ENCODE peak calls at places on chromosomes 5 and 9, in four cellular contexts. S is C1 segment of cervical spinal cord; U is aorta; K is activated CD4-positive, CD25-positive, alpha-beta regulatory T cell. Q is an unnamed sample.
A peak's percentile ranks its signal among the peaks of the same experiment; 100 is the strongest.

GRCh38 chr5:173581408-173582197 is 34.8 kb downstream of the BOD1 start:
- DNase-seq in U (peak; percentile 57), K (no peak), S (no peak), Q (peak; percentile 5)

GRCh38 chr9:124045076-124045829 is 33.7 kb downstream of the LHX2 start:
- DNase-seq in S (no peak), K (no peak), U (no peak), Q (no peak)

GRCh38 chr9:129469988-129470316 is 150.9 kb downstream of the C9orf50 start:
- DNase-seq in K (no peak), S (no peak), U (no peak), Q (no peak)

GRCh38 chr9:81844131-81844567 is 84.1 kb upstream of the SPATA31D4 start:
- DNase-seq in S (no peak), K (no peak), U (no peak), Q (no peak)

GRCh38 chr9:107749787-107750444 is 260.3 kb upstream of the KLF4 start:
- DNase-seq in U (peak; percentile 95), S (peak; percentile 84), K (no peak), Q (peak; percentile 79)

GRCh38 chr5:93723005-93723404 is 18.4 kb downstream of the POU5F2 start:
- DNase-seq in U (no peak), S (no peak), K (no peak), Q (no peak)

GRCh38 chr5:174903333-174903732 is 179.0 kb downstream of the MSX2 start:
- DNase-seq in U (no peak), K (no peak), S (no peak), Q (no peak)

GRCh38 chr5:175746851-175747250 is 89.0 kb downstream of the HRH2 start:
- DNase-seq in S (no peak), K (no peak), U (peak; percentile 17), Q (no peak)

GRCh38 chr5:41793156-41793770 is 77.0 kb downstream of the OXCT1 start:
- DNase-seq in K (no peak), S (no peak), U (no peak), Q (no peak)

GRCh38 chr9:129933215-129933614 is 98.0 kb downstream of the USP20 start:
- DNase-seq in K (no peak), S (no peak), U (no peak), Q (no peak)

GRCh38 chr9:130054820-130055219 is 1.1 kb downstream of the GPR107 start:
- DNase-seq in U (no peak), S (no peak), K (no peak), Q (no peak)

GRCh38 chr9:78351816-78352215 is 54.9 kb downstream of the PSAT1 start:
- DNase-seq in K (no peak), S (no peak), U (no peak), Q (no peak)

GRCh38 chr9:89743576-89744254 is 138.9 kb downstream of the GADD45G start:
- DNase-seq in U (no peak), S (no peak), K (no peak), Q (no peak)

GRCh38 chr5:137217599-137218200 is 281.4 kb downstream of the SPOCK1 start:
- DNase-seq in K (no peak), S (no peak), U (no peak), Q (no peak)

GRCh38 chr5:58641533-58641932 is 58.7 kb downstream of the RAB3C start:
- DNase-seq in K (no peak), U (no peak), S (no peak), Q (no peak)

GRCh38 chr9:132590318-132591182 is 8.1 kb downstream of the BARHL1 start:
- DNase-seq in K (no peak), U (no peak), S (no peak), Q (no peak)

GRCh38 chr5:88786217-88786560 is 96.8 kb downstream of the MEF2C start:
- DNase-seq in S (no peak), U (no peak), K (no peak), Q (no peak)

GRCh38 chr5:35129276-35129675 is 81.5 kb upstream of the AGXT2 start:
- DNase-seq in U (no peak), S (no peak), K (no peak), Q (no peak)

GRCh38 chr5:180495292-180495691 is 1.1 kb downstream of the CNOT6 start:
- DNase-seq in U (no peak), S (no peak), K (no peak), Q (no peak)

GRCh38 chr5:77846422-77847128 is 70.4 kb upstream of the TBCA start:
- DNase-seq in S (no peak), K (no peak), U (no peak), Q (no peak)

GRCh38 chr9:71681708-71682268 is 86.5 kb downstream of the CEMIP2 start:
- DNase-seq in U (no peak), S (no peak), K (no peak), Q (no peak)

GRCh38 chr5:89043676-89044075 is 160.7 kb upstream of the MEF2C start:
- DNase-seq in K (no peak), S (no peak), U (no peak), Q (no peak)

GRCh38 chr5:127922603-127923002 is 161.0 kb upstream of the SLC12A2 start:
- DNase-seq in U (no peak), S (no peak), K (no peak), Q (no peak)

GRCh38 chr5:163649522-163649921 is 144.1 kb downstream of the MAT2B start:
- DNase-seq in S (no peak), U (no peak), K (no peak), Q (no peak)